ENCODE peak calls at places on chromosome 17, in nine cellular contexts. W is NCI-H1436; A is mucosa of gallbladder; T is activated effector memory CD4-positive, alpha-beta T cell treated with Interleukin-2 at 50 U/mL for 16 hours; G is epithelial cell of esophagus; F is RWPE2; K is OCI-M1; U is lower leg skin; Y is activated naive CD8-positive, alpha-beta T cell treated with anti-CD3 and anti-CD28 coated beads, Interleukin-2, amount 50 U/mL, for 24 hours. E is an unnamed sample.

GRCh38 chr17:30344283-30345088 is 10.6 kb upstream of the TMIGD1 start:
- DNase-seq in G (peak), T (no peak), F (no peak), W (no peak), U (no peak), Y (no peak), A (peak), K (peak), E (peak)

GRCh38 chr17:1001640-1002411 is 4.9 kb downstream of the TIMM22 start:
- DNase-seq in G (peak), Y (no peak), U (no peak), K (no peak), A (no peak), W (no peak), F (peak), T (no peak), E (peak)

GRCh38 chr17:35257080-35257701 is 14.3 kb downstream of the SLFN5 start:
- DNase-seq in K (no peak), A (peak), W (peak), F (no peak), G (peak), Y (no peak), U (no peak), T (no peak), E (peak)

GRCh38 chr17:73096866-73097265 is 4.4 kb upstream of the SLC39A11 start:
- DNase-seq in Y (no peak), A (no peak), F (peak), G (no peak), W (no peak), K (no peak), U (peak), T (no peak), E (no peak)

GRCh38 chr17:49910094-49910857 is 58.7 kb upstream of the DLX4 start:
- DNase-seq in T (no peak), U (no peak), K (no peak), Y (peak), G (peak), W (no peak), A (no peak), F (no peak), E (peak)

GRCh38 chr17:45147102-45147580 is 1.1 kb upstream of the HEXIM1 start:
- DNase-seq in G (peak), F (no peak), A (no peak), Y (no peak), U (peak), T (no peak), K (peak), W (peak), E (no peak)

GRCh38 chr17:17710728-17711541 is 29.7 kb downstream of the RAI1 start:
- DNase-seq in W (no peak), A (peak), G (peak), K (no peak), Y (no peak), F (peak), U (no peak), T (no peak), E (peak)

GRCh38 chr17:49218941-49219913 is 8.7 kb downstream of the ABI3 start:
- DNase-seq in U (no peak), F (no peak), W (no peak), G (no peak), K (no peak), Y (peak), T (no peak), A (no peak), E (no peak)

GRCh38 chr17:74592087-74592990 is at the start of gene CD300LD:
- DNase-seq in W (no peak), A (no peak), K (no peak), Y (no peak), F (no peak), U (no peak), G (no peak), T (no peak), E (no peak)